ENCODE peak calls at places on chromosomes 3 and 15, in four cellular contexts. I is neural progenitor cell, Q is GM23338, D is PC-3. Y is an unnamed sample.

GRCh38 chr3:42097166-42097946 is 6.2 kb downstream of the TRAK1 start:
- DNase-seq in I (no peak), Q (no peak), D (no peak), Y (no peak)

GRCh38 chr3:107969525-107969924 is 121.3 kb downstream of the CD47 start:
- DNase-seq in I (no peak), Q (no peak), D (no peak), Y (no peak)

GRCh38 chr15:48522123-48522522 is 123.4 kb downstream of the FBN1 start:
- DNase-seq in I (no peak), Q (no peak), D (no peak), Y (no peak)

GRCh38 chr15:85750319-85750806 is 44.4 kb downstream of the KLHL25 start:
- DNase-seq in I (peak; percentile 43), Q (peak; percentile 28), D (no peak), Y (no peak)

GRCh38 chr15:25240461-25241021 is 198.3 kb downstream of the UBE3A start:
- DNase-seq in I (no peak), Q (no peak), D (no peak), Y (no peak)

GRCh38 chr3:32048487-32049174 is 57.8 kb upstream of the GPD1L start:
- DNase-seq in I (no peak), Q (no peak), D (no peak), Y (no peak)

GRCh38 chr3:47003461-47004368 is 24.2 kb downstream of the NBEAL2 start:
- DNase-seq in I (no peak), Q (no peak), D (no peak), Y (no peak)

GRCh38 chr15:79769081-79769481 is 127.7 kb downstream of the MTHFS start:
- DNase-seq in I (no peak), Q (peak; percentile 28), D (peak; percentile 71), Y (peak; percentile 21)

GRCh38 chr3:69212411-69213160 is 90.2 kb upstream of the LMOD3 start:
- DNase-seq in I (no peak), Q (no peak), D (peak; percentile 77), Y (no peak)

GRCh38 chr3:179768080-179768479 is 115.2 kb downstream of the USP13 start:
- DNase-seq in I (peak; percentile 77), Q (peak; percentile 82), D (peak; percentile 90), Y (no peak)

GRCh38 chr3:152160350-152161011 is 108.2 kb upstream of the MBNL1 start:
- DNase-seq in I (no peak), Q (no peak), D (no peak), Y (no peak)

GRCh38 chr15:31403606-31404005 is 77.0 kb downstream of the KLF13 start:
- DNase-seq in I (no peak), Q (no peak), D (no peak), Y (no peak)

GRCh38 chr3:7682822-7683229 is 818.8 kb upstream of the LMCD1 start:
- DNase-seq in I (no peak), Q (peak; percentile 52), D (no peak), Y (no peak)

GRCh38 chr3:17802993-17803392 is 60.6 kb upstream of the TBC1D5 start:
- DNase-seq in I (no peak), Q (no peak), D (no peak), Y (no peak)

DNA sequence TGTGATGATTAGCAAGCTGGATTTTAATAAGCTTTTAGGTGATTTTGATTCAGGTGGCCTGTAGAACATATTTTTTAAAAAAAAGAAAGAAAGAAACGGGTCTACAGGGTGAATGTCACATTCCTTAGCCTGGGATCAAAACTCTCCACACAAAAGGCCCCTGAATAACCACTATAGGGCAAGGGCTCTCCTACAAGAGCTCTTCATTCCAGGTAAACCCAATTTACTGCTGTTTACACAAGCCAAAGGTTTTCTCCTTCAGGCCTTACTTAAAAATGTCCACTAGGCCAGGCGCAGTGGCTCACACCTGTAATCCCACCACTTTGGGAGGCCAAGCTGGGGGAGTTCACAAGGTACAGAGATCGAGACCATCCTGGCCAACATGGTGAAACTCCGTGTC is 8.3 kb downstream of the MSL2 start:
- DNase-seq in I (no peak), Q (peak; percentile 20), D (no peak), Y (no peak)
- H3K4me3 ChIP-seq in I (no peak overlapping the region), Q (no peak overlapping the region), D (no peak overlapping the region), Y (peak overlapping the region; percentile 12)

GRCh38 chr15:88378259-88378658 is 88.9 kb downstream of the MRPL46 start:
- DNase-seq in I (no peak), Q (no peak), D (no peak), Y (no peak)

GRCh38 chr15:88385078-88385700 is 82.0 kb downstream of the MRPL46 start:
- DNase-seq in I (no peak), Q (no peak), D (peak; percentile 28), Y (no peak)

GRCh38 chr15:88383354-88383753 is 83.8 kb downstream of the MRPL46 start:
- DNase-seq in I (no peak), Q (no peak), D (no peak), Y (no peak)

GRCh38 chr15:88377509-88377908 is 89.7 kb downstream of the MRPL46 start:
- DNase-seq in I (no peak), Q (no peak), D (no peak), Y (no peak)

DNA sequence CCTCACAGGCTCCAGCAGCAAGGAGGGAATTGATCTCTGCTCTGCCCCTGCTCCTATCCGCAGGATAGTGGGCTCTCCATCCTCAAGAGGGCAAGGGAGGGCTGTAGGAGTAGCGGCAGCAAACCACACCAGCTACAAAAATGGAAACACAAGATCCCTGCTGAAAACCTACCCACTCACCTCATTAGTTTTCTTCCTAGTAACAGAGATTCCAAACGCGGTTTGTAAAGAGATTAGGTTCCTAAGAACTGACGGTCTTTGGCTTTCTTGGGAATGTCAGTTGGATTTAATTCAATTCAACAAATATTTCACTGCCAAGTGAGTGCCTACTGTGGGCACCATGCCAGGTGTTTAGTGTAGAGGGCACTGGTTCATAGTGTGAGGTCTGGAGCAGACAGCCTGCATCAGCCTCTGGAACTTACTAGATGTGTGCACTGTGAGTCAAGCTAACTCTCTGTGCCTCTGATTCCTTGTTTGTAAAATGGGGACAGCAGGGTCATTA is 84.7 kb downstream of the MRPL46 start:
- DNase-seq in I (no peak), Q (no peak), D (peak; percentile 9), Y (no peak)
- TF ChIP-seq EZH2phosphoT487 in I (no peak), Q (no peak), D (no peak), Y (no peak)

GRCh38 chr15:60379466-60380274 is 18.1 kb downstream of the ANXA2 start:
- DNase-seq in I (peak; percentile 74), Q (peak; percentile 30), D (peak; percentile 86), Y (no peak)
- H3K4me1 ChIP-seq in I (peaks cover 24% of the 10 kb centered on the region), Q (peaks cover 10% of the 10 kb centered on the region), D (peaks cover 92% of the 10 kb centered on the region), Y (no peaks in the 10 kb centered on the region)

GRCh38 chr3:43104039-43104438 is 1.8 kb downstream of the POMGNT2 start:
- DNase-seq in I (no peak), Q (no peak), D (no peak), Y (no peak)

GRCh38 chr3:43104786-43105185 is 1.1 kb downstream of the POMGNT2 start:
- DNase-seq in I (no peak), Q (no peak), D (no peak), Y (no peak)

GRCh38 chr3:43105224-43105596 is 669 bp downstream of the POMGNT2 start:
- DNase-seq in I (no peak), Q (peak; percentile 22), D (no peak), Y (no peak)

GRCh38 chr3:43105597-43106292 is at the start of gene POMGNT2:
- DNase-seq in I (peak; percentile 96), Q (peak; percentile 94), D (peak; percentile 96), Y (no peak)

GRCh38 chr3:43106293-43106628 is 382 bp upstream of the POMGNT2 start:
- DNase-seq in I (no peak), Q (no peak), D (no peak), Y (no peak)
- H3K4me3 ChIP-seq in I (peak overlapping the region; percentile 77), Q (peak overlapping the region; percentile 82), D (peak overlapping the region; percentile 91), Y (no peak overlapping the region)

GRCh38 chr3:147906275-147906674 is 497.1 kb downstream of the ZIC1 start:
- DNase-seq in I (no peak), Q (no peak), D (peak; percentile 69), Y (no peak)
- TF ChIP-seq EZH2phosphoT487 in I (no peak), Q (no peak), D (no peak), Y (no peak)